ENCODE peak calls at places on chromosomes 13 and 19, in eight cellular contexts. K is breast epithelium, L is brain microvascular endothelial cell, X is colonic mucosa, G is tibial artery, I is bronchial epithelial cell, E is tibial nerve, N is foreskin fibroblast. A is an unnamed sample.
A peak's percentile ranks its signal among the peaks of the same experiment; 100 is the strongest.

GRCh38 chr19:28023064-28023463 is 1189.9 kb downstream of the UQCRFS1 start:
- DNase-seq in G (no peak), K (no peak), X (no peak), L (no peak), E (no peak), I (no peak), N (no peak), A (no peak)

GRCh38 chr13:43058318-43058674 is 34.9 kb downstream of the DNAJC15 start:
- DNase-seq in N (peak; percentile 91), G (no peak), L (peak; percentile 81), K (no peak), X (peak; percentile 70), E (no peak), I (peak; percentile 94), A (no peak)

GRCh38 chr19:8111376-8111775 is 38.0 kb downstream of the FBN3 start:
- DNase-seq in L (no peak), I (no peak), E (no peak), K (no peak), X (no peak), G (no peak), N (no peak), A (no peak)

GRCh38 chr13:114130708-114131580 is 1.5 kb downstream of the RASA3 start:
- DNase-seq in I (peak; percentile 71), K (no peak), E (no peak), L (peak; percentile 93), N (peak; percentile 95), X (peak; percentile 47), G (peak; percentile 65), A (no peak)

GRCh38 chr13:76286178-76286577 is 600.0 kb downstream of the KCTD12 start:
- DNase-seq in X (no peak), N (peak; percentile 58), K (no peak), L (peak; percentile 62), I (peak; percentile 39), G (no peak), E (no peak), A (no peak)

GRCh38 chr13:40662866-40663265 is 3.6 kb downstream of the FOXO1 start:
- DNase-seq in K (no peak), E (no peak), L (no peak), I (no peak), X (no peak), G (no peak), N (no peak), A (no peak)

GRCh38 chr13:33119022-33119735 is 103.0 kb downstream of the KL start:
- DNase-seq in X (no peak), E (no peak), K (no peak), N (no peak), L (no peak), G (no peak), I (no peak), A (no peak)

GRCh38 chr13:99434258-99434788 is 66.9 kb upstream of the TM9SF2 start:
- DNase-seq in K (no peak), G (no peak), N (no peak), X (no peak), I (no peak), L (no peak), E (no peak), A (no peak)

GRCh38 chr13:24261566-24261965 is 47.8 kb upstream of the C1QTNF9 start:
- DNase-seq in E (no peak), L (no peak), N (no peak), K (no peak), I (no peak), X (no peak), G (no peak), A (no peak)

DNA sequence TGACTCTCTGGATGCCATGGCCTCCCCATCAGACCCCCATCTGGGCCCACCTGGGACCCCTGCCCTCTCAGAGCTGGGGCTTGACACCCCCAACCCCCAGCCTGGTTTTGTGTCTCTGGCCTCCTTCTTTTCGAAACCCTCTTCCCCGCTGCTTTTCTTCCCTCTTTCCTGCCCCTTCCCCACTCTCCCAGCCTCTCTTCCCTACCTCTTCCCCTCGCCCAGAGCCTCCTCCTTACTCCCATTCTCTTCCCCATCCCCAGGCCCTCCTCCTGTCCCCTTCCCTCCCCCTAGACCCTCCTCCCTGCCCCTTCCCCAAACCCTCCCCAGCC is 2.1 kb downstream of the TNFSF9 start:
- DNase-seq in N (no peak), L (no peak), G (no peak), K (no peak), E (no peak), I (no peak), X (no peak), A (no peak)
- H3K4me3 ChIP-seq in N (no peak overlapping the region), L (no peak overlapping the region), G (no peak overlapping the region), K (no peak overlapping the region), E (no peak overlapping the region), I (no peak overlapping the region), X (no peak overlapping the region), A (no peak overlapping the region)

GRCh38 chr19:52453324-52454094 is at the start of gene ZNF578:
- DNase-seq in G (peak; percentile 55), X (peak; percentile 74), K (peak; percentile 69), L (peak; percentile 81), E (peak; percentile 43), I (peak; percentile 65), N (peak; percentile 95), A (peak; percentile 50)
- H3K4me3 ChIP-seq in G (peak within 1 kb of the TSS; percentile 55), X (peak within 1 kb of the TSS; percentile 37), K (peak within 1 kb of the TSS; percentile 62), L (peak within 1 kb of the TSS; percentile 74), E (peak within 1 kb of the TSS; percentile 13), I (peak within 1 kb of the TSS; percentile 41), N (peak within 1 kb of the TSS; percentile 59), A (peak within 1 kb of the TSS; percentile 64)

DNA sequence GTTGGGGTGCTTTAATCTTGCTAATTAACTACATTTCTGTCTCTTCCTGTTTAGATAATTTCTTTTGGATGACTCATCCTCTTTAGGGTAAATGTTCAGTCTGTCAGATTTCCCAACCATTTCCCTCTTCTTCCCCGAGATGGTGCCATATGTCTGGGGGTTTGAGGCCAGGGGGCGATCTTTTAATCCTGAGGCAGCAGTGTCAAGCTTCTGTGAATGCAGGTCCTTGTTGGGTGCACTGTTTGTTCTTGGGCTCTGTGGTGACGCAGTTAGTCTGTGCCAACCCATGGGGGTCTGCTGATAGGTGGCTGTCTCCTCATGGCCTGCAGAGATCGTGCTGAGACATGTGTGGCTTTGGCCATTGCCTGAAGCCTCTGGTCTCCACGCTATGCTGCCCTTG is 420.4 kb downstream of the NDFIP2 start:
- DNase-seq in G (no peak), K (no peak), I (no peak), X (no peak), N (peak; percentile 56), E (no peak), L (peak; percentile 1), A (no peak)
- H3K4me3 ChIP-seq in G (no peak overlapping the region), K (no peak overlapping the region), I (no peak overlapping the region), X (no peak overlapping the region), N (no peak overlapping the region), E (no peak overlapping the region), L (no peak overlapping the region), A (no peak overlapping the region)

GRCh38 chr19:14974488-14974887 is 5.2 kb downstream of the SLC1A6 start:
- DNase-seq in K (no peak), X (no peak), I (no peak), E (no peak), G (no peak), N (no peak), L (no peak), A (no peak)

GRCh38 chr19:14979136-14979497 is 547 bp downstream of the SLC1A6 start:
- DNase-seq in K (no peak), N (no peak), X (no peak), E (no peak), G (no peak), L (no peak), I (no peak), A (no peak)

GRCh38 chr19:14979498-14980255 is at the start of gene SLC1A6:
- DNase-seq in I (no peak), G (no peak), N (no peak), K (no peak), L (no peak), E (no peak), X (no peak), A (no peak)

GRCh38 chr19:14978377-14978776 is 1.3 kb downstream of the SLC1A6 start:
- DNase-seq in L (no peak), G (no peak), X (no peak), K (no peak), N (no peak), E (no peak), I (no peak), A (no peak)

GRCh38 chr19:14977128-14977527 is 2.5 kb downstream of the SLC1A6 start:
- DNase-seq in K (no peak), I (no peak), X (no peak), N (no peak), L (no peak), G (no peak), E (no peak), A (no peak)
- H3K4me3 ChIP-seq in K (no peak overlapping the region), I (no peak overlapping the region), X (no peak overlapping the region), N (no peak overlapping the region), L (no peak overlapping the region), G (no peak overlapping the region), E (no peak overlapping the region), A (no peak overlapping the region)

DNA sequence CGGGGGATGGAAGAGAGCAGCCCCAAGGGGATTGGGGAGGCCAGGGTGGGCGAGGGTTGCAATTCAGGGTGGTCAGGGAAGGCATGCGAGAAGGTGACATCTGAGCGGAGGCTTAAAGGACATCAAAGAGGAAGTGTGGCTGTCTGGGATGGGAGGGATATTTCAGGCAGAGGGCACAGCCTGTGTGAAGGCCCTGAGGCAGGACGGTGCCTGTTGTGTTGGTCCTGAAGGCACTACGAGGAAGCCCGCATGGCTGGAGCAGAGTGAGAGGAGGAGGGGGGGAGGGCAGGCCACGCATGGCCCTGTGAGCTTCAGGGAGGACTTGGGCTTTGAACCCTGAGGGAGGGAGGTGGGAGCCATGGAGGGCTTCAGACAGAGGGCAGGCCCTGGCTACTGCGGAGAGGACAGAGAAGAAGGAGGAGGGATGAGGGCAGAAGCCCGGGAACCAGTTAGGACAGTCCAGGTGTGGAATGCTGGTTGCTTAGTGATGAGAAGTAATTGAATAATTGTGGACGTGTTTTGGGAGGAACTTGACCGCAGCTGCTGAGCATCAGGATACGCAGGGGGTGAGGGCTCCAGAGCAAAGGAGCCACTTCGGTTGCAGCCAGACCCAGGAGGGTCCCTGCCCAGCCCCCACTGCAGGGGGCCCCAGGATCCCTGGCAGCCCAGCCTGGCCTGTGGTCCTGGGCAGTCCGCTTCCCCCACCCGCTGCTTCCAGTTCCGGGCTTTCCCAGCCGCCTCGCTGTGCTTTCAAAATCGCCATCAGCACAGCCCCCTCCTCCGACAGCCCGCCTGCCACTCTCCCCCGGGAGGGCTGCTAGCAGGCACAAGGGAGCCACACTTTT is 6.2 kb downstream of the TLE6 start:
- DNase-seq in X (peak; percentile 36), I (peak; percentile 35), N (peak; percentile 44), E (peak; percentile 37), G (peak; percentile 85), L (no peak), K (no peak), A (no peak)
- H3K4me3 ChIP-seq in X (no peak overlapping the region), I (no peak overlapping the region), N (peak overlapping the region; percentile 44), E (peak overlapping the region; percentile 24), G (peak overlapping the region; percentile 38), L (peak overlapping the region; percentile 45), K (peak overlapping the region; percentile 46), A (no peak overlapping the region)

GRCh38 chr13:98171806-98172569 is 5.1 kb downstream of the RNF113B start:
- DNase-seq in N (peak; percentile 28), X (no peak), E (peak; percentile 19), I (no peak), G (peak; percentile 58), K (no peak), L (peak; percentile 63), A (no peak)
- H3K4me3 ChIP-seq in N (no peak overlapping the region), X (no peak overlapping the region), E (no peak overlapping the region), I (no peak overlapping the region), G (peak overlapping the region; percentile 10), K (peak overlapping the region; percentile 7), L (no peak overlapping the region), A (no peak overlapping the region)

GRCh38 chr19:46297700-46298476 is 1.0 kb downstream of the HIF3A start:
- DNase-seq in N (peak; percentile 88), G (peak; percentile 91), K (peak; percentile 69), X (peak; percentile 65), I (no peak), L (no peak), E (peak; percentile 54), A (no peak)
- H3K4me3 ChIP-seq in N (no peak overlapping the region), G (peak overlapping the region; percentile 61), K (peak overlapping the region; percentile 48), X (peak overlapping the region; percentile 13), I (no peak overlapping the region), L (peak overlapping the region; percentile 20), E (peak overlapping the region; percentile 23), A (no peak overlapping the region)

A was measured in LNCaP clone FGC.